ENCODE peak calls at places on chromosomes 5 and 9, in eight cellular contexts. G is cardiac muscle cell, W is breast epithelium, S is RWPE1, P is kidney, U is neural crest cell, M is mesothelial cell of epicardium, Y is sigmoid colon. I is an unnamed sample.
A peak's percentile ranks its signal among the peaks of the same experiment; 100 is the strongest.

GRCh38 chr9:118418887-118419620 is 714.9 kb downstream of the TLR4 start:
- DNase-seq in Y (no peak), M (no peak), G (no peak), W (no peak), U (no peak), S (peak; percentile 59), P (no peak), I (no peak)

GRCh38 chr5:134043793-134044525 is 39.2 kb upstream of the VDAC1 start:
- DNase-seq in G (no peak), M (no peak), U (no peak), P (no peak), Y (no peak), W (no peak), S (no peak), I (no peak)

GRCh38 chr9:37650873-37651768 is at the start of gene FRMPD1:
- DNase-seq in G (peak; percentile 91), U (peak; percentile 59), M (peak; percentile 82), P (peak; percentile 88), W (peak; percentile 25), S (peak; percentile 68), Y (peak; percentile 74), I (no peak)

GRCh38 chr5:6384856-6385255 is 6.5 kb upstream of the MED10 start:
- DNase-seq in P (no peak), U (no peak), S (no peak), Y (no peak), G (no peak), W (no peak), M (no peak), I (no peak)

GRCh38 chr9:12933957-12934356 is 159.1 kb downstream of the LURAP1L start:
- DNase-seq in P (no peak), Y (no peak), U (no peak), G (no peak), M (no peak), W (no peak), S (peak; percentile 26), I (no peak)

GRCh38 chr5:134568761-134569725 is 43.6 kb downstream of the JADE2 start:
- DNase-seq in G (peak; percentile 70), Y (peak; percentile 85), P (peak; percentile 94), S (no peak), W (peak; percentile 33), U (peak; percentile 36), M (no peak), I (peak; percentile 68)

GRCh38 chr9:16515207-16515606 is 355.3 kb downstream of the BNC2 start:
- DNase-seq in M (no peak), Y (peak; percentile 73), W (no peak), U (peak; percentile 8), S (no peak), G (peak; percentile 35), P (no peak), I (peak; percentile 39)

GRCh38 chr5:166624573-166624972 is 1666.9 kb upstream of the WWC1 start:
- DNase-seq in M (no peak), G (no peak), S (no peak), Y (no peak), U (no peak), P (no peak), W (no peak), I (no peak)

GRCh38 chr9:16341176-16341575 is 529.3 kb downstream of the BNC2 start:
- DNase-seq in W (no peak), P (no peak), U (no peak), S (peak; percentile 10), M (no peak), Y (no peak), G (no peak), I (no peak)

GRCh38 chr5:34491251-34491620 is 164.9 kb upstream of the RAI14 start:
- DNase-seq in U (no peak), Y (no peak), M (no peak), P (no peak), W (no peak), G (peak; percentile 18), S (no peak), I (peak; percentile 16)

GRCh38 chr9:93129691-93130500 is 4.2 kb downstream of the NINJ1 start:
- DNase-seq in M (no peak), P (peak; percentile 80), G (no peak), U (no peak), W (no peak), S (no peak), Y (peak; percentile 88), I (no peak)

GRCh38 chr5:135012033-135012588 is 21.9 kb downstream of the PITX1 start:
- DNase-seq in P (peak; percentile 22), M (no peak), S (no peak), G (no peak), W (no peak), U (no peak), Y (peak; percentile 46), I (no peak)

GRCh38 chr5:66538126-66538525 is 58.1 kb upstream of the MAST4 start:
- DNase-seq in Y (no peak), G (no peak), U (no peak), W (no peak), S (no peak), P (no peak), M (no peak), I (no peak)

GRCh38 chr5:2901096-2901495 is 149.6 kb upstream of the IRX2 start:
- DNase-seq in S (no peak), P (no peak), Y (no peak), M (peak; percentile 11), G (no peak), W (no peak), U (no peak), I (no peak)

GRCh38 chr9:131781069-131781468 is 41.2 kb upstream of the RAPGEF1 start:
- DNase-seq in U (no peak), G (no peak), W (no peak), Y (no peak), M (no peak), P (no peak), S (no peak), I (no peak)

GRCh38 chr9:30964332-30964731 is 1420.1 kb upstream of the ACO1 start:
- DNase-seq in U (no peak), Y (no peak), M (no peak), S (no peak), P (no peak), W (no peak), G (no peak), I (no peak)

GRCh38 chr5:76870046-76870445 is 20.2 kb downstream of the S100Z start:
- DNase-seq in Y (no peak), W (no peak), U (no peak), P (no peak), M (no peak), S (no peak), G (no peak), I (no peak)

GRCh38 chr9:13139641-13140171 is 139.8 kb downstream of the MPDZ start:
- DNase-seq in Y (no peak), U (peak; percentile 11), M (no peak), G (no peak), S (peak; percentile 27), P (no peak), W (no peak), I (no peak)

GRCh38 chr5:42642006-42642405 is 114.6 kb upstream of the CCDC152 start:
- DNase-seq in G (no peak), M (no peak), S (no peak), Y (no peak), W (no peak), P (no peak), U (no peak), I (no peak)

DNA sequence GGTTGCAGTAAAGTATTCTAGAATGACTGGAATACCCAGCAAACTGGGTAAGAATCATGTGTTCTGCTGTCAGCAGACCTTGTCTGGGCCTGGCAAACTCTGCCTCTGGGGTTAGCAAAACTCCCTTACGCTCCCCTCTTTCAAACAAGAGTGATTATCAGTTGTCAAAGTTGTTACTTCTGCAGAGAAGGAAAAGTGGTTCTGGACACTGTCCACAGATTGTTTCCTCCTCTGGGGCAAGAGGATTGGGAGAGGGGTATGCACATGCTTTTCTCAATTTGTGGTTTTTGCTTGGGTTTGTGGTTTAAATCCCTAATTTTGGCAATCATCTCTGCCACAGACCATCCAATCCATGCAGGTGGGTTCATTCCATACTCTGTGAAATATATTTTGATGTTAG is 23.8 kb upstream of the TNFSF15 start:
- DNase-seq in M (no peak), P (no peak), U (no peak), S (no peak), G (no peak), Y (no peak), W (no peak), I (no peak)
- TF ChIP-seq CTCF in M (no peak), P (no peak), U (no peak), S (no peak), G (no peak), Y (no peak), W (no peak), I (no peak)

GRCh38 chr5:91386120-91386519 is 3.0 kb upstream of the ARRDC3 start:
- DNase-seq in G (no peak), M (no peak), S (no peak), P (no peak), Y (no peak), U (no peak), W (no peak), I (no peak)
- TF ChIP-seq CTCF in G (peak; percentile 5), M (no peak), S (no peak), P (no peak), Y (no peak), U (no peak), W (no peak), I (no peak)

DNA sequence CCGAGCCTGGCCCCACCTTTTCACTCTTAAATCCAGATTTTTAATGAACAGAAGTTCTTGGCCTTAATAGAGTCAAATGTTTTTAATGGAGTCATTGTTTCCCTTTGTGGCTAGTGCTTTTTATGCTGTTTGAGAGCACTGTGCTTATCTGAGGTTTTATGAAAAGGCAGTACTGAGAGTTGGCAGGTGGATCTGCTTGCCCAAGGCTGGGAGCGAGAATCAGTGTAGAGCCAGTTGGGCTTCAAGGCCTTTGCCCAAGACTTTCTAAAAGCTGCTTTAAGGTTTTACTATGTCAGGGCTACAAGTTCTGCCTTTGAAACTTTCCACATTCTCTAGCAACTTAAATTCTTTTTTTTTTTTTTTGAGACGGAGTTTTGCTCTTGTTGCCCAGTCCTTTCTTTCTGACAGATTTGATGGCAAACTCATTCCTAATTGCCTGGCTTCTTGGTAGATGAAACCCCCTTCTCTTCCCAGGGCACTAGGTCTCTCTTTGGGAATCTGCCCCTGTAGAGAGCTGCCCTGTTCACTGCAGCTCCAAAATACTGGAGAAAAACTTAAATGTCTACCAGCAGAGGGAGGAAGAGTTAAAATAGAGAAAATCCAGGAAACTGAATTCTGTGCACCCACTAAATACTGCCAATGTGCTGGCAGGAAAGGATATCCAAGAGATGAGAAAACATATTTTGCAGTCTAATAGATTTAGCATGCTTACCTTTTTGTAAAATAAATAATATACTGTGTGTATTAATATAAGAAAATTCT is 36.9 kb upstream of the CDK20 start:
- DNase-seq in M (no peak), W (no peak), P (no peak), U (no peak), G (peak; percentile 20), S (peak; percentile 45), Y (no peak), I (no peak)
- TF ChIP-seq CTCF in M (no peak), W (no peak), P (no peak), U (peak; percentile 56), G (peak; percentile 48), S (no peak), Y (no peak), I (peak; percentile 28)

DNA sequence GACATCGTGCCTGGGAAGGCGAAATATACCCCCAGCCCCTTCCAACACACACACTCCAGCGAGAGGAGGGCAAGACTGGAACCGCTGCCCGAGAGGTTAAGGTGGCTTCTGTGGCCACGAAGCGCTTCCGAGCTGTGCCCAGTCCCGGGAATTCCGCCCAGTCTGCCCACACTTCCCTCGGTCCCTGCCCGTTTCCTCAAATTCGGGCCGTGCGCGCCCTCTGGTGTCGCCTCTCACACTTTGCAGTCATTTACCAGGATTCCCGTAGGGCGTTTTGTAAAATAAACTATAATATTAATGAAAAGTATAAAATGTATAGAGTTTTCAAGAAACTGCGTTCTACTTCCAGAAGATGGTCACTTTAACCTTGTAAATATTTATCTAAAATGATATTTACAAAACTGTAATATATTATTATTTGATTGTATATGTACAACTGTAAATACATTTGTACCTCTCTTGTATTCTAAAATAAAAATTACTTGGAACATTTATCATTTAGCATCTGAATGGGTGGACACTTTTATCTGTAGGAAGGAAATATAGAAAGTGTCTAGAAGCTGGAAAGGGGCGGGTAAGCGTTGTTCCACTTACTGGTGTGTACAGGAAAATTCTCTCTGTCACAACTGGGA is 11.0 kb upstream of the EXOSC2 start:
- DNase-seq in P (peak; percentile 89), M (peak; percentile 83), U (peak; percentile 72), Y (peak; percentile 87), S (peak; percentile 96), W (peak; percentile 65), G (peak; percentile 90), I (peak; percentile 82)
- TF ChIP-seq CTCF in P (peak; percentile 81), M (peak; percentile 81), U (peak; percentile 94), Y (peak; percentile 80), S (peak; percentile 96), W (peak; percentile 53), G (peak; percentile 80), I (peak; percentile 87)